ENCODE peak calls at places on chromosomes 13 and 19, in six cellular contexts. One of them, this sample, is unnamed.

GRCh38 chr19:34319785-34320184 is 45.2 kb upstream of the GPI start:
- DNase-seq in IMR-90: peak; percentile 80
- DNase-seq in neural progenitor cell: no peak
- DNase-seq in AG04449: no peak
- DNase-seq in HepG2: no peak
- DNase-seq in effector memory CD4-positive, alpha-beta T cell: no peak
- DNase-seq in this sample: peak; percentile 30

GRCh38 chr13:75850915-75851314 is 214.8 kb downstream of the LMO7 start:
- DNase-seq in IMR-90: no peak
- DNase-seq in neural progenitor cell: no peak
- DNase-seq in AG04449: no peak
- DNase-seq in HepG2: no peak
- DNase-seq in effector memory CD4-positive, alpha-beta T cell: no peak
- DNase-seq in this sample: no peak

GRCh38 chr19:18712981-18713380 is 29.5 kb downstream of the CRTC1 start:
- DNase-seq in IMR-90: peak; percentile 31
- DNase-seq in neural progenitor cell: no peak
- DNase-seq in AG04449: no peak
- DNase-seq in HepG2: no peak
- DNase-seq in effector memory CD4-positive, alpha-beta T cell: no peak
- DNase-seq in this sample: no peak

GRCh38 chr13:98454389-98454881 is 122.5 kb downstream of the STK24 start:
- DNase-seq in IMR-90: peak; percentile 94
- DNase-seq in neural progenitor cell: no peak
- DNase-seq in AG04449: peak; percentile 76
- DNase-seq in HepG2: peak; percentile 41
- DNase-seq in effector memory CD4-positive, alpha-beta T cell: no peak
- DNase-seq in this sample: no peak

GRCh38 chr13:32624441-32624840 is 38.2 kb downstream of the PDS5B start:
- DNase-seq in IMR-90: peak; percentile 12
- DNase-seq in neural progenitor cell: no peak
- DNase-seq in AG04449: no peak
- DNase-seq in HepG2: no peak
- DNase-seq in effector memory CD4-positive, alpha-beta T cell: no peak
- DNase-seq in this sample: no peak

GRCh38 chr19:28700176-28700575 is 512.8 kb downstream of the UQCRFS1 start:
- DNase-seq in IMR-90: no peak
- DNase-seq in neural progenitor cell: no peak
- DNase-seq in AG04449: no peak
- DNase-seq in HepG2: no peak
- DNase-seq in effector memory CD4-positive, alpha-beta T cell: no peak
- DNase-seq in this sample: no peak

GRCh38 chr19:35162471-35163326 is 8.2 kb downstream of the FXYD5 start:
- DNase-seq in IMR-90: no peak
- DNase-seq in neural progenitor cell: no peak
- DNase-seq in AG04449: peak; percentile 1
- DNase-seq in HepG2: no peak
- DNase-seq in effector memory CD4-positive, alpha-beta T cell: no peak
- DNase-seq in this sample: no peak

GRCh38 chr13:48819889-48820288 is 155.8 kb upstream of the FNDC3A start:
- DNase-seq in IMR-90: no peak
- DNase-seq in neural progenitor cell: no peak
- DNase-seq in AG04449: no peak
- DNase-seq in HepG2: no peak
- DNase-seq in effector memory CD4-positive, alpha-beta T cell: no peak
- DNase-seq in this sample: no peak

GRCh38 chr19:47398707-47399106 is 20.6 kb downstream of the MEIS3 start:
- DNase-seq in IMR-90: no peak
- DNase-seq in neural progenitor cell: no peak
- DNase-seq in AG04449: no peak
- DNase-seq in HepG2: no peak
- DNase-seq in effector memory CD4-positive, alpha-beta T cell: no peak
- DNase-seq in this sample: no peak

GRCh38 chr13:63367522-63368198 is 1952.0 kb upstream of the PCDH20 start:
- DNase-seq in IMR-90: no peak
- DNase-seq in neural progenitor cell: no peak
- DNase-seq in AG04449: no peak
- DNase-seq in HepG2: no peak
- DNase-seq in effector memory CD4-positive, alpha-beta T cell: no peak
- DNase-seq in this sample: no peak

GRCh38 chr13:48123827-48124226 is 28.9 kb upstream of the MED4 start:
- DNase-seq in IMR-90: no peak
- DNase-seq in neural progenitor cell: no peak
- DNase-seq in AG04449: no peak
- DNase-seq in HepG2: no peak
- DNase-seq in effector memory CD4-positive, alpha-beta T cell: no peak
- DNase-seq in this sample: no peak

GRCh38 chr13:40764587-40765403 is 6.2 kb downstream of the MRPS31 start:
- DNase-seq in IMR-90: no peak
- DNase-seq in neural progenitor cell: no peak
- DNase-seq in AG04449: no peak
- DNase-seq in HepG2: no peak
- DNase-seq in effector memory CD4-positive, alpha-beta T cell: no peak
- DNase-seq in this sample: no peak

GRCh38 chr13:44223785-44224432 is 149.7 kb upstream of the SERP2 start:
- DNase-seq in IMR-90: no peak
- DNase-seq in neural progenitor cell: no peak
- DNase-seq in AG04449: no peak
- DNase-seq in HepG2: no peak
- DNase-seq in effector memory CD4-positive, alpha-beta T cell: no peak
- DNase-seq in this sample: no peak

GRCh38 chr19:47507924-47508553 is 6.8 kb downstream of the NAPA start:
- DNase-seq in IMR-90: no peak
- DNase-seq in neural progenitor cell: peak; percentile 59
- DNase-seq in AG04449: no peak
- DNase-seq in HepG2: no peak
- DNase-seq in effector memory CD4-positive, alpha-beta T cell: no peak
- DNase-seq in this sample: no peak

GRCh38 chr19:8988204-8988603 is 22.0 kb downstream of the MUC16 start:
- DNase-seq in IMR-90: no peak
- DNase-seq in neural progenitor cell: peak; percentile 15
- DNase-seq in AG04449: no peak
- DNase-seq in HepG2: no peak
- DNase-seq in effector memory CD4-positive, alpha-beta T cell: no peak
- DNase-seq in this sample: no peak

GRCh38 chr13:19161308-19161707 is 20.3 kb downstream of the TUBA3C start:
- DNase-seq in IMR-90: no peak
- DNase-seq in neural progenitor cell: no peak
- DNase-seq in AG04449: no peak
- DNase-seq in HepG2: no peak
- DNase-seq in effector memory CD4-positive, alpha-beta T cell: no peak
- DNase-seq in this sample: no peak

GRCh38 chr13:32267836-32268439 is 47.2 kb downstream of the ZAR1L start:
- DNase-seq in IMR-90: no peak
- DNase-seq in neural progenitor cell: peak; percentile 27
- DNase-seq in AG04449: no peak
- DNase-seq in HepG2: no peak
- DNase-seq in effector memory CD4-positive, alpha-beta T cell: peak; percentile 23
- DNase-seq in this sample: no peak

GRCh38 chr19:58356971-58357797 is 3.9 kb upstream of the A1BG start:
- DNase-seq in IMR-90: no peak
- DNase-seq in neural progenitor cell: no peak
- DNase-seq in AG04449: no peak
- DNase-seq in HepG2: no peak
- DNase-seq in effector memory CD4-positive, alpha-beta T cell: no peak
- DNase-seq in this sample: no peak
- H3K4me3 ChIP-seq in IMR-90: no peak overlapping the region
- H3K4me3 ChIP-seq in neural progenitor cell: no peak overlapping the region
- H3K4me3 ChIP-seq in AG04449: peak overlapping the region; percentile 44
- H3K4me3 ChIP-seq in HepG2: no peak overlapping the region
- H3K4me3 ChIP-seq in effector memory CD4-positive, alpha-beta T cell: peak overlapping the region; percentile 51
- H3K4me3 ChIP-seq in this sample: no peak overlapping the region

DNA sequence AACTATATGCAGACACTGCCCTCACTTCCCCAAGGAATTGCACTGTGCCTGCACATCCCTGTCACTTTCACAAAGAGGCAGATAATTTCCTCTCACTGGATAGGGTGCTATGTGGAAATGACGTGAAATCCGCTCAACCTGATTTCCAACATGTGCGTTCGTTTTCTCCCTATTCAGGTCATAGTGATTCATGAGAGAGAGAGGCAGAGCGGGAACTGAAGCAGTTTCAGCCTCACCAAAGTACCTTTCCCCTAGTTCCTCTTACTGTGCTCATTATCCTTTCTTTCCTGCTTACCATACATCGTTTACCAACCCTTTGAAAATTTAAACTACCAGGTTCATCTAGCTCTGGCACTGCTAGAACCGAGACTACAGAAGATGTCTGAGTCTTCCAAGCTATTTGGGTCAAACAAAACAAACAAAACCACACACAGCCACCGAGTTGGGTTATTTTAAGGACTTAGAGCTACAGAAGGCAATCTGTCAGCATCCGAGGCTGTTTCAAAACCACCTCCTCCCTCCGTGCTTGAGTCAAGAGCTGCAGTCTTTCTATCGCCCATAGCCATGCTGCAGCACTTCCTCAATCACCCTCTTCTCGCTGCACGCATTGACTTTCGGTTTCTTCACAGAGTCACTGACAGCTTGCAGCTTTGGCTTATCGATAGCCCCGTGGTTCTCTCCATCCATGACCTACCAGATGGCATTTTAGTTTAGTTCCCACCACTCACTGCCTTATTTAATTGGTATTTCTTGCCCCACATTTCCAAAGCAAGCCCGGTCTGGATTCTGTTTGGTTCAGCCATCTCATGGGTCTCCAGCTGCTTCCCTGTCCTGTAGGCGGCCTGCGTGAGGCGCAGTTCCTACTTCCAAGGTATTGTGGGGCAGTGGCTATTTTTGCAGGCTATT is 1395.8 kb downstream of the EFNB2 start:
- DNase-seq in IMR-90: peak; percentile 62
- DNase-seq in neural progenitor cell: no peak
- DNase-seq in AG04449: no peak
- DNase-seq in HepG2: peak; percentile 13
- DNase-seq in effector memory CD4-positive, alpha-beta T cell: peak; percentile 18
- DNase-seq in this sample: peak; percentile 78
- H3K4me3 ChIP-seq in IMR-90: peak overlapping the region; percentile 91
- H3K4me3 ChIP-seq in neural progenitor cell: no peak overlapping the region
- H3K4me3 ChIP-seq in AG04449: peak overlapping the region; percentile 19
- H3K4me3 ChIP-seq in HepG2: peak overlapping the region; percentile 61
- H3K4me3 ChIP-seq in effector memory CD4-positive, alpha-beta T cell: peak overlapping the region; percentile 57
- H3K4me3 ChIP-seq in this sample: peak overlapping the region; percentile 48

GRCh38 chr19:38856813-38857212 is 7.0 kb upstream of the HNRNPL start:
- DNase-seq in IMR-90: no peak
- DNase-seq in neural progenitor cell: no peak
- DNase-seq in AG04449: no peak
- DNase-seq in HepG2: no peak
- DNase-seq in effector memory CD4-positive, alpha-beta T cell: no peak
- DNase-seq in this sample: no peak
- H3K4me3 ChIP-seq in IMR-90: no peak overlapping the region
- H3K4me3 ChIP-seq in neural progenitor cell: no peak overlapping the region
- H3K4me3 ChIP-seq in AG04449: no peak overlapping the region
- H3K4me3 ChIP-seq in HepG2: no peak overlapping the region
- H3K4me3 ChIP-seq in effector memory CD4-positive, alpha-beta T cell: no peak overlapping the region
- H3K4me3 ChIP-seq in this sample: no peak overlapping the region

GRCh38 chr19:45601115-45601514 is 897 bp downstream of the GPR4 start:
- DNase-seq in IMR-90: no peak
- DNase-seq in neural progenitor cell: no peak
- DNase-seq in AG04449: no peak
- DNase-seq in HepG2: no peak
- DNase-seq in effector memory CD4-positive, alpha-beta T cell: no peak
- DNase-seq in this sample: no peak

GRCh38 chr19:45600340-45600885 is 1.6 kb downstream of the GPR4 start:
- DNase-seq in IMR-90: no peak
- DNase-seq in neural progenitor cell: no peak
- DNase-seq in AG04449: no peak
- DNase-seq in HepG2: no peak
- DNase-seq in effector memory CD4-positive, alpha-beta T cell: no peak
- DNase-seq in this sample: no peak

GRCh38 chr19:45598267-45599011 is 3.6 kb downstream of the GPR4 start:
- DNase-seq in IMR-90: no peak
- DNase-seq in neural progenitor cell: no peak
- DNase-seq in AG04449: no peak
- DNase-seq in HepG2: no peak
- DNase-seq in effector memory CD4-positive, alpha-beta T cell: no peak
- DNase-seq in this sample: no peak

GRCh38 chr19:45599286-45599685 is 2.7 kb downstream of the GPR4 start:
- DNase-seq in IMR-90: no peak
- DNase-seq in neural progenitor cell: peak; percentile 34
- DNase-seq in AG04449: no peak
- DNase-seq in HepG2: no peak
- DNase-seq in effector memory CD4-positive, alpha-beta T cell: no peak
- DNase-seq in this sample: no peak

GRCh38 chr19:45601524-45602522 is at the start of gene GPR4:
- DNase-seq in IMR-90: no peak
- DNase-seq in neural progenitor cell: peak; percentile 81
- DNase-seq in AG04449: no peak
- DNase-seq in HepG2: no peak
- DNase-seq in effector memory CD4-positive, alpha-beta T cell: no peak
- DNase-seq in this sample: no peak
- H3K4me3 ChIP-seq in IMR-90: no peak within 1 kb of the TSS
- H3K4me3 ChIP-seq in neural progenitor cell: peak within 1 kb of the TSS; percentile 11
- H3K4me3 ChIP-seq in AG04449: no peak within 1 kb of the TSS
- H3K4me3 ChIP-seq in HepG2: no peak within 1 kb of the TSS
- H3K4me3 ChIP-seq in effector memory CD4-positive, alpha-beta T cell: no peak within 1 kb of the TSS
- H3K4me3 ChIP-seq in this sample: peak within 1 kb of the TSS; percentile 37

DNA sequence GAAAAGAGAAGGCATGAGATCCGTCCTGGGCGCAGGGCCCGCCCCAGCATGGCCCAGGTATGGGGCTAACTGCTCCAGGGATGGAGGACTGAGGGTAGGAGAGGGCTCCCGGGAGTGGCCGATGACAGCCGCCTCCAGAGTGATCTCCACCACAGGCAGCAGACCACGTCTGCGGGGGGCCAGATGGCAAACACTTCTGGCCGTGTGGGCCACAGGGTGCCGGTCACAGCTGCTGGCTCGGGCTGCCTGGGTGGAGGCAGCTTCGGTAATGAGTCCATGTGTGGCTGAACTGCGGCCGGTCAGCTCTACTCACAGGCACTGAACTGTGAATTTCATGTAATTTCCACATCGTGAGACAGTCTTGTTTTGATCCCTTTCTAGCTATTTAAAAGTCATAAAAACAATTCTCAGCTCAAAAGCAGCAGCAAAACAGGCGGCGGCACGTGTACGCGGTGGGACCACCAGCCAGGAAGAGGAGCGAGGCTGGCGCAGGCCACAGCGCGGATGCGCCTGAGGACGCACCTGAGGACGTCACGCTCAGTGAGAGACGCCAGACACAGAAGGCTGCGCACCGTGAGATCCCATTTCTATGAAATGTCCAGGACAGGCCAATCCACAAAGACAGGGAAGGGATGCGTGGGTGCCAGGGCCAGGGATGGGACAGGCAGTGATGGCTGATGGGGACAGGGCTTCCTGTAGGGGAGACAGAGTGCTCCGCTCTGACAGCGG is 4.0 kb downstream of the LSM7 start:
- DNase-seq in IMR-90: no peak
- DNase-seq in neural progenitor cell: no peak
- DNase-seq in AG04449: no peak
- DNase-seq in HepG2: no peak
- DNase-seq in effector memory CD4-positive, alpha-beta T cell: no peak
- DNase-seq in this sample: no peak
- H3K4me3 ChIP-seq in IMR-90: no peak overlapping the region
- H3K4me3 ChIP-seq in neural progenitor cell: no peak overlapping the region
- H3K4me3 ChIP-seq in AG04449: no peak overlapping the region
- H3K4me3 ChIP-seq in HepG2: no peak overlapping the region
- H3K4me3 ChIP-seq in effector memory CD4-positive, alpha-beta T cell: no peak overlapping the region
- H3K4me3 ChIP-seq in this sample: no peak overlapping the region

GRCh38 chr13:114078501-114079451 is 53.6 kb downstream of the RASA3 start:
- DNase-seq in IMR-90: peak; percentile 84
- DNase-seq in neural progenitor cell: no peak
- DNase-seq in AG04449: no peak
- DNase-seq in HepG2: no peak
- DNase-seq in effector memory CD4-positive, alpha-beta T cell: no peak
- DNase-seq in this sample: peak; percentile 69
- H3K4me3 ChIP-seq in IMR-90: no peak overlapping the region
- H3K4me3 ChIP-seq in neural progenitor cell: no peak overlapping the region
- H3K4me3 ChIP-seq in AG04449: no peak overlapping the region
- H3K4me3 ChIP-seq in HepG2: no peak overlapping the region
- H3K4me3 ChIP-seq in effector memory CD4-positive, alpha-beta T cell: no peak overlapping the region
- H3K4me3 ChIP-seq in this sample: no peak overlapping the region

This sample was measured in ascending aorta.